ENCODE peak calls at places on chromosomes 3 and 15, in four cellular contexts. O, T, B and A are unnamed samples.

GRCh38 chr3:32685604-32686185 is 707 bp downstream of the CNOT10 start:
- DNase-seq in T (peak; percentile 28), B (no peak), O (no peak), A (no peak)

GRCh38 chr3:98906230-98906629 is 4.7 kb upstream of the DCBLD2 start:
- DNase-seq in B (no peak), T (no peak), O (no peak), A (no peak)

GRCh38 chr15:52706091-52706490 is 26.9 kb upstream of the ATOSA start:
- DNase-seq in B (no peak), O (no peak), T (no peak), A (no peak)

GRCh38 chr15:85562824-85563223 is 182.4 kb downstream of the AKAP13 start:
- DNase-seq in B (no peak), O (no peak), T (no peak), A (no peak)

GRCh38 chr3:130488769-130489450 is 28.1 kb upstream of the COL6A6 start:
- DNase-seq in O (no peak), B (no peak), T (no peak), A (no peak)

GRCh38 chr15:77986891-77987764 is 90.4 kb downstream of the TBC1D2B start:
- DNase-seq in B (no peak), O (no peak), T (no peak), A (no peak)

GRCh38 chr3:129014793-129015345 is 13.8 kb downstream of the EFCC1 start:
- DNase-seq in B (no peak), T (no peak), O (no peak), A (no peak)

GRCh38 chr15:74725241-74725774 is at the start of gene CYP1A1:
- DNase-seq in B (no peak), O (peak; percentile 67), T (peak; percentile 44), A (no peak)

GRCh38 chr3:104458657-104459056 is 908.1 kb upstream of the ALCAM start:
- DNase-seq in B (no peak), O (no peak), T (no peak), A (no peak)

GRCh38 chr15:64842986-64843561 is 1.4 kb downstream of the PLEKHO2 start:
- DNase-seq in O (peak; percentile 76), T (no peak), B (peak; percentile 28), A (peak; percentile 84)

GRCh38 chr15:25694238-25694584 is 168.9 kb downstream of the ATP10A start:
- DNase-seq in T (no peak), B (no peak), O (no peak), A (no peak)

GRCh38 chr15:66746231-66746605 is 44.2 kb downstream of the SMAD6 start:
- DNase-seq in B (no peak), T (no peak), O (no peak), A (no peak)

GRCh38 chr15:98720577-98720976 is 72.2 kb downstream of the IGF1R start:
- DNase-seq in B (no peak), T (no peak), O (no peak), A (no peak)

GRCh38 chr3:177820683-177821316 is 623.5 kb upstream of the TBL1XR1 start:
- DNase-seq in O (no peak), T (no peak), B (no peak), A (no peak)

GRCh38 chr3:112333002-112333385 is at the start of gene CD200:
- DNase-seq in B (peak; percentile 62), O (peak; percentile 56), T (no peak), A (peak; percentile 74)

GRCh38 chr3:76199382-76199781 is 414.0 kb upstream of the ZNF717 start:
- DNase-seq in B (no peak), T (no peak), O (no peak), A (no peak)

GRCh38 chr3:13882876-13883275 is 3.0 kb upstream of the WNT7A start:
- DNase-seq in B (no peak), O (no peak), T (no peak), A (no peak)

GRCh38 chr3:194592798-194593752 is 40.1 kb downstream of the TMEM44 start:
- DNase-seq in T (peak; percentile 76), B (peak; percentile 79), O (no peak), A (peak; percentile 75)

GRCh38 chr3:132987396-132987795 is 50.8 kb upstream of the TMEM108 start:
- DNase-seq in B (no peak), O (no peak), T (no peak), A (no peak)

GRCh38 chr3:43895573-43895972 is 204.8 kb downstream of the ABHD5 start:
- DNase-seq in O (no peak), B (no peak), T (no peak), A (no peak)

GRCh38 chr15:38512901-38513300 is 51.7 kb downstream of the RASGRP1 start:
- DNase-seq in B (no peak), O (no peak), T (no peak), A (no peak)

GRCh38 chr15:38507570-38507969 is 53.6 kb downstream of the FAM98B start:
- DNase-seq in T (no peak), O (no peak), B (no peak), A (no peak)

GRCh38 chr15:38509152-38509551 is 55.2 kb downstream of the FAM98B start:
- DNase-seq in O (no peak), T (no peak), B (no peak), A (no peak)

GRCh38 chr15:38504680-38505467 is 50.9 kb downstream of the FAM98B start:
- DNase-seq in T (no peak), O (no peak), B (no peak), A (no peak)

DNA sequence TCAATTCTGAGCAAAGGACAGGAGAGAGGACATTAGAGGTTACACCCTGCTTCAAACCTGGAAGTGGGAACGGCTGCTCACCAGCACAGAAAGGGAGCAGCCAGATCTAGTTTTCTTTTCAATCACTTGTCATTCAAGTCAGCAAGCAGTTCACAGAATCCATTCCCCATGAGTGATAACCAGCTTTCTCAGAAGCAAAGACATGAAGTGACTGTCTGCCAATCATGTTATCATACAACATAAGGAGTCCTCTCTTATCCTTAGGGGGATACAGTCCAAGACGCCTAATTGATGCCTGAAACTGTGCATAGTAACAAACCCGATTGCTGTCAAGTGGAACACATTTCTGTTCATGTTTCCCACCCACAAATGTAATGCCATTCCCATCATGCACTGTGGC is 54.7 kb downstream of the FAM98B start:
- DNase-seq in O (no peak), B (no peak), T (no peak), A (no peak)
- H3K4me3 ChIP-seq in O (no peak overlapping the region), B (no peak overlapping the region), T (no peak overlapping the region), A (no peak overlapping the region)

GRCh38 chr3:34109846-34110245 is 311.4 kb downstream of the PDCD6IP start:
- DNase-seq in O (no peak), T (no peak), B (no peak), A (no peak)

GRCh38 chr3:34108976-34109375 is 310.5 kb downstream of the PDCD6IP start:
- DNase-seq in O (no peak), B (no peak), T (no peak), A (no peak)

GRCh38 chr3:34106879-34107278 is 308.4 kb downstream of the PDCD6IP start:
- DNase-seq in T (no peak), O (no peak), B (no peak), A (no peak)

GRCh38 chr3:34107669-34108068 is 309.2 kb downstream of the PDCD6IP start:
- DNase-seq in B (no peak), T (no peak), O (no peak), A (no peak)

GRCh38 chr3:34106379-34106778 is 307.9 kb downstream of the PDCD6IP start:
- DNase-seq in T (no peak), O (no peak), B (no peak), A (no peak)
- H3K4me3 ChIP-seq in T (no peak overlapping the region), O (no peak overlapping the region), B (no peak overlapping the region), A (no peak overlapping the region)

GRCh38 chr3:125045965-125046364 is 9.8 kb downstream of the HEG1 start:
- DNase-seq in T (no peak), B (no peak), O (no peak), A (no peak)
- H3K4me3 ChIP-seq in T (no peak overlapping the region), B (no peak overlapping the region), O (no peak overlapping the region), A (no peak overlapping the region)

GRCh38 chr3:181726351-181727121 is 14.8 kb downstream of the SOX2 start:
- DNase-seq in T (no peak), B (no peak), O (no peak), A (no peak)

GRCh38 chr3:181729071-181729915 is 17.6 kb downstream of the SOX2 start:
- DNase-seq in T (no peak), B (no peak), O (no peak), A (no peak)

GRCh38 chr3:181728470-181728869 is 16.7 kb downstream of the SOX2 start:
- DNase-seq in B (no peak), T (no peak), O (no peak), A (no peak)

GRCh38 chr3:181725830-181726229 is 14.1 kb downstream of the SOX2 start:
- DNase-seq in O (no peak), T (no peak), B (no peak), A (no peak)

GRCh38 chr3:181727122-181728036 is 15.7 kb downstream of the SOX2 start:
- DNase-seq in T (no peak), O (no peak), B (no peak), A (no peak)
- H3K4me3 ChIP-seq in T (peak overlapping the region; percentile 44), O (peak overlapping the region; percentile 49), B (peak overlapping the region; percentile 29), A (no peak overlapping the region)